ENCODE peak calls at places on chromosomes 11 and 22, in eight cellular contexts. H is LHCN-M2, N is EH, T is left ventricle myocardium superior, I is stomach, B is SK-N-SH, C is ACHN, S is H54. W is an unnamed sample.

GRCh38 chr11:78883506-78883905 is 308.8 kb upstream of the NARS2 start:
- DNase-seq in C (no peak), N (no peak), H (no peak), T (no peak), S (no peak), I (no peak), B (no peak), W (no peak)

GRCh38 chr11:34427171-34427805 is 11.4 kb upstream of the CAT start:
- DNase-seq in S (peak; percentile 49), T (no peak), H (peak; percentile 94), C (peak; percentile 93), N (peak; percentile 93), B (peak; percentile 21), I (no peak), W (peak; percentile 66)

GRCh38 chr11:70569996-70570692 is 171.8 kb downstream of the CTTN start:
- DNase-seq in H (no peak), B (no peak), I (no peak), T (no peak), S (no peak), C (no peak), N (no peak), W (no peak)

GRCh38 chr11:100810146-100810545 is 123.1 kb downstream of the ARHGAP42 start:
- DNase-seq in H (peak; percentile 52), B (no peak), I (no peak), S (no peak), T (no peak), N (peak; percentile 63), C (no peak), W (no peak)

GRCh38 chr11:17407575-17407974 is 19.1 kb upstream of the KCNJ11 start:
- DNase-seq in H (no peak), C (no peak), S (no peak), N (no peak), B (no peak), I (no peak), T (no peak), W (no peak)

GRCh38 chr11:13334068-13334785 is 56.6 kb downstream of the BMAL1 start:
- DNase-seq in I (no peak), N (no peak), B (no peak), S (no peak), H (no peak), T (no peak), C (no peak), W (no peak)

GRCh38 chr11:78954261-78954660 is 379.6 kb upstream of the NARS2 start:
- DNase-seq in C (no peak), N (no peak), B (no peak), I (no peak), S (no peak), H (no peak), T (no peak), W (no peak)

GRCh38 chr11:66230978-66231377 is 37.5 kb upstream of the RAB1B start:
- DNase-seq in N (no peak), I (no peak), T (no peak), C (no peak), H (no peak), B (no peak), S (no peak), W (no peak)

GRCh38 chr11:93526058-93526633 is 17.0 kb downstream of the SMCO4 start:
- DNase-seq in H (no peak), B (no peak), C (no peak), I (no peak), S (no peak), T (no peak), N (no peak), W (no peak)

GRCh38 chr11:128692750-128693578 is 908 bp upstream of the FLI1 start:
- DNase-seq in N (peak; percentile 74), S (no peak), H (no peak), T (peak; percentile 69), I (no peak), C (no peak), B (peak; percentile 63), W (no peak)

GRCh38 chr22:37167176-37167980 is 17.7 kb upstream of the IL2RB start:
- DNase-seq in S (no peak), C (no peak), I (no peak), T (peak; percentile 17), N (no peak), B (no peak), H (no peak), W (no peak)

GRCh38 chr11:119178166-119178680 is 7.1 kb upstream of the NHERF4 start:
- DNase-seq in I (no peak), S (no peak), T (no peak), C (no peak), H (no peak), B (no peak), N (peak; percentile 48), W (no peak)

GRCh38 chr11:112961146-112961668 is at the start of gene NCAM1:
- DNase-seq in N (peak; percentile 58), B (peak; percentile 89), H (peak; percentile 95), S (peak; percentile 20), C (peak; percentile 37), I (peak; percentile 67), T (peak; percentile 89), W (peak; percentile 99)

GRCh38 chr22:24325105-24325757 is 54.6 kb downstream of the SPECC1L start:
- DNase-seq in I (no peak), N (peak; percentile 98), H (peak; percentile 88), C (peak; percentile 62), S (peak; percentile 30), B (peak; percentile 42), T (no peak), W (peak; percentile 82)

GRCh38 chr11:68042219-68043028 is 3.6 kb downstream of the TCIRG1 start:
- DNase-seq in I (no peak), S (no peak), B (peak; percentile 46), C (no peak), N (no peak), H (no peak), T (peak; percentile 30), W (no peak)

GRCh38 chr22:26168934-26169311 is 339 bp upstream of the SEZ6L start:
- DNase-seq in B (no peak), N (peak; percentile 1), I (no peak), C (no peak), T (peak; percentile 31), H (no peak), S (no peak), W (no peak)

GRCh38 chr11:30753504-30753903 is 167.4 kb upstream of the MPPED2 start:
- DNase-seq in N (no peak), T (no peak), S (no peak), C (no peak), I (no peak), H (no peak), B (no peak), W (no peak)

GRCh38 chr11:297666-298405 is 1.5 kb downstream of the IFITM5 start:
- DNase-seq in S (no peak), I (no peak), B (no peak), N (peak; percentile 31), H (no peak), T (peak; percentile 63), C (no peak), W (peak; percentile 36)

GRCh38 chr11:102802341-102802740 is 4.4 kb upstream of the MMP1 start:
- DNase-seq in N (peak; percentile 97), I (no peak), H (peak; percentile 55), B (no peak), S (no peak), T (no peak), C (no peak), W (peak; percentile 65)

GRCh38 chr22:33803371-33803770 is 116.9 kb downstream of the LARGE1 start:
- DNase-seq in S (peak; percentile 21), N (peak; percentile 94), B (no peak), I (no peak), H (peak; percentile 62), C (no peak), T (no peak), W (peak; percentile 51)

GRCh38 chr11:70538641-70539359 is 140.5 kb downstream of the CTTN start:
- DNase-seq in T (peak; percentile 14), S (no peak), B (peak; percentile 23), N (no peak), I (no peak), C (no peak), H (no peak), W (no peak)

GRCh38 chr22:12601870-12602779 is 2925.9 kb upstream of the OR11H1 start:
- DNase-seq in I (peak; percentile 29), N (no peak), S (no peak), T (peak; percentile 46), H (no peak), C (no peak), B (peak; percentile 85), W (no peak)

GRCh38 chr22:37898441-37899181 is 7.5 kb upstream of the MICALL1 start:
- DNase-seq in S (no peak), C (no peak), N (no peak), T (no peak), I (peak; percentile 60), H (peak; percentile 48), B (no peak), W (peak; percentile 92)

GRCh38 chr22:26547426-26547825 is 35.2 kb upstream of the TFIP11 start:
- DNase-seq in S (no peak), C (no peak), N (no peak), T (no peak), I (no peak), H (no peak), B (no peak), W (no peak)

GRCh38 chr11:98455500-98456186 is 565.1 kb upstream of the CNTN5 start:
- DNase-seq in B (no peak), N (no peak), H (no peak), C (no peak), I (no peak), S (no peak), T (no peak), W (no peak)

GRCh38 chr11:101478587-101479375 is 105.0 kb downstream of the TRPC6 start:
- DNase-seq in N (peak; percentile 32), C (no peak), B (no peak), H (no peak), I (no peak), S (no peak), T (no peak), W (no peak)

GRCh38 chr11:13668957-13669521 is 571 bp downstream of the FAR1 start:
- DNase-seq in B (no peak), I (peak; percentile 41), S (peak; percentile 27), N (peak; percentile 33), C (peak; percentile 33), H (peak; percentile 19), T (peak; percentile 65), W (no peak)

GRCh38 chr11:127058524-127058923 is 58.0 kb upstream of the KIRREL3 start:
- DNase-seq in I (no peak), B (no peak), H (no peak), N (no peak), T (no peak), C (no peak), S (no peak), W (no peak)

GRCh38 chr11:85634747-85635146 is 6.4 kb downstream of the TMEM126B start:
- DNase-seq in N (no peak), S (no peak), C (no peak), B (no peak), T (no peak), I (no peak), H (no peak), W (no peak)

GRCh38 chr22:19105867-19106802 is 16.1 kb downstream of the DGCR2 start:
- DNase-seq in C (peak; percentile 15), I (no peak), N (no peak), H (no peak), S (no peak), T (no peak), B (peak; percentile 57), W (peak; percentile 25)

GRCh38 chr11:81869337-81870065 is 864.2 kb downstream of the FAM181B start:
- DNase-seq in N (no peak), C (no peak), H (no peak), T (no peak), I (peak; percentile 44), B (no peak), S (no peak), W (no peak)

GRCh38 chr11:40302669-40303068 is 1156.8 kb downstream of the LRRC4C start:
- DNase-seq in N (peak; percentile 58), B (no peak), C (no peak), S (no peak), T (no peak), I (no peak), H (no peak), W (no peak)

GRCh38 chr11:47609675-47610074 is 15.5 kb upstream of the C1QTNF4 start:
- DNase-seq in C (no peak), N (no peak), S (no peak), I (no peak), H (no peak), B (no peak), T (no peak), W (no peak)

GRCh38 chr11:13924801-13925327 is 37.7 kb upstream of the SPON1 start:
- DNase-seq in N (no peak), B (no peak), S (no peak), T (no peak), C (no peak), I (no peak), H (no peak), W (no peak)

W was measured in myocyte.